ENCODE peak calls at places on chromosomes 12 and 14, in eight cellular contexts. K, E, X, V, B, W, P and C are unnamed samples.

GRCh38 chr12:19223018-19223417 is 93.5 kb downstream of the PLEKHA5 start:
- DNase-seq in K (no peak), E (no peak), X (no peak), V (no peak), B (no peak), W (no peak), P (no peak), C (no peak)

GRCh38 chr14:70943838-70944237 is 36.6 kb downstream of the PCNX1 start:
- DNase-seq in K (no peak), E (no peak), X (no peak), V (no peak), B (no peak), W (no peak), P (no peak), C (no peak)

GRCh38 chr14:76872796-76873432 is 46.7 kb downstream of the LRRC74A start:
- DNase-seq in K (no peak), E (no peak), X (peak), V (peak), B (peak), W (no peak), P (peak), C (no peak)

GRCh38 chr12:100348657-100349454 is 8.0 kb upstream of the SLC17A8 start:
- DNase-seq in K (no peak), E (no peak), X (peak), V (peak), B (peak), W (no peak), P (no peak), C (peak)

GRCh38 chr12:13603951-13604350 is 377.5 kb downstream of the GRIN2B start:
- DNase-seq in K (no peak), E (no peak), X (no peak), V (no peak), B (no peak), W (no peak), P (no peak), C (no peak)

GRCh38 chr12:12214635-12215131 is 52.2 kb downstream of the LRP6 start:
- DNase-seq in K (no peak), E (no peak), X (no peak), V (peak), B (peak), W (no peak), P (no peak), C (no peak)

GRCh38 chr14:91149462-91149861 is 35.6 kb downstream of the DGLUCY start:
- DNase-seq in K (peak), E (peak), X (peak), V (peak), B (peak), W (peak), P (peak), C (peak)

GRCh38 chr12:132327351-132328171 is 1.8 kb downstream of the GALNT9 start:
- DNase-seq in K (peak), E (peak), X (peak), V (peak), B (peak), W (peak), P (no peak), C (peak)

GRCh38 chr12:102567031-102567985 is 86.9 kb upstream of the IGF1 start:
- DNase-seq in K (peak), E (peak), X (peak), V (peak), B (peak), W (peak), P (no peak), C (peak)

GRCh38 chr14:39015360-39015961 is 87.6 kb downstream of the SEC23A start:
- DNase-seq in K (peak), E (no peak), X (peak), V (peak), B (peak), W (no peak), P (peak), C (peak)

GRCh38 chr12:128382946-128383739 is 116.2 kb downstream of the TMEM132C start:
- DNase-seq in K (no peak), E (no peak), X (no peak), V (no peak), B (no peak), W (no peak), P (no peak), C (no peak)

GRCh38 chr12:70353780-70354640 is 12.1 kb upstream of the KCNMB4 start:
- DNase-seq in K (no peak), E (no peak), X (no peak), V (no peak), B (no peak), W (no peak), P (no peak), C (no peak)

GRCh38 chr12:82740129-82741000 is 53.7 kb downstream of the TMTC2 start:
- DNase-seq in K (peak), E (no peak), X (peak), V (peak), B (peak), W (no peak), P (no peak), C (peak)

DNA sequence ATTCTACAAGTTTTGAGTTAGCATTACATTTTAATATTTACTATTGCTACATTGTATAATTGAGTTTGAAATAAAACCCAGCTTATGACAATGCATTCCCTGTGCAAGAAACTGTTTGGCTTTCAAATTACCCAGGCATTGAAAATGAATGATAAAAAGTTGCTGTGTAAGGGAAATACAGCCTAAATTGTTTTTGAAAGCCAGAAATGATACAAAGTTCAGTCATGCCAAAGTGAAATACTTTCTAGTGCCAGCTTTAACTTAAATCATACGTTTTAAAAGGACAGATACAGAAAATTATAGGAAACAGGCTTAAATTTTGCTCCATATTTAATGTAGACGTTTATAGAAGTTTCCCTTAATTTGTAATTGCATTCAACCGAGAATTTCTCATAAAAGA is 2.8 kb downstream of the MGAT2 start:
- DNase-seq in K (no peak), E (no peak), X (no peak), V (no peak), B (no peak), W (no peak), P (no peak), C (no peak)
- H3K4me3 ChIP-seq in K (no peak), E (peak), X (peak), V (peak), B (no peak), W (peak), P (no peak), C (peak)

GRCh38 chr14:92877757-92878431 is 45.1 kb upstream of the CHGA start:
- DNase-seq in K (no peak), E (no peak), X (peak), V (no peak), B (no peak), W (no peak), P (peak), C (no peak)

GRCh38 chr14:92883066-92883465 is 39.9 kb upstream of the CHGA start:
- DNase-seq in K (no peak), E (no peak), X (no peak), V (no peak), B (no peak), W (no peak), P (no peak), C (no peak)

GRCh38 chr14:92880351-92880750 is 42.6 kb upstream of the CHGA start:
- DNase-seq in K (no peak), E (no peak), X (no peak), V (no peak), B (no peak), W (no peak), P (no peak), C (no peak)

GRCh38 chr14:92884410-92884809 is 38.5 kb upstream of the CHGA start:
- DNase-seq in K (no peak), E (no peak), X (no peak), V (no peak), B (no peak), W (no peak), P (no peak), C (no peak)

GRCh38 chr14:92880851-92881250 is 42.1 kb upstream of the CHGA start:
- DNase-seq in K (peak), E (no peak), X (peak), V (peak), B (peak), W (peak), P (no peak), C (no peak)
- TF ChIP-seq CTCF in K (peak), E (peak), X (peak), V (no peak), B (no peak), W (peak), P (peak), C (no peak)

GRCh38 chr12:123075591-123076171 is 75.2 kb downstream of the PITPNM2 start:
- DNase-seq in K (no peak), E (no peak), X (no peak), V (no peak), B (no peak), W (no peak), P (no peak), C (no peak)
- H3K4me3 ChIP-seq in K (no peak), E (no peak), X (no peak), V (no peak), B (no peak), W (no peak), P (no peak), C (no peak)

DNA sequence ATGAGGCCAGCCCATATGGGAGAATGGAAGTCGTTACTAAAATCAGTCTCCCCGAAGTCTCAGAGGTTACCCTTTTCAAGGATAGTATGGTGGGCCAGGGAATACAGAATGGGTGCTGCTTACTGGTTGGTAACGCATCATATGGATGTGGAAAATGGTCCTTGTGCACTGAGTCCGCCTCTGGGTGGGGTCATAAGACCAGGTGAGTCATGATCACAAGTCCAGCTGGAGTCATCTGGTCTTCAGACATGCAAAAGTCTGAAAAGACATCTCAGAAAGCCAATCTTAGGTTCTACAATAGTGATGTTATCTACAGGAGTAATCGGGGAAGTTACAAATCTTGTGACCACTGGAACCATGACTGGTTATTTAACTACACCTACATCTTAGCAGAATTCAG is 71.9 kb upstream of the TCL1B start:
- DNase-seq in K (no peak), E (no peak), X (peak), V (no peak), B (no peak), W (no peak), P (no peak), C (no peak)
- TF ChIP-seq CTCF in K (no peak), E (no peak), X (no peak), V (no peak), B (no peak), W (no peak), P (no peak), C (no peak)

GRCh38 chr14:58297762-58298476 is 436 bp upstream of the ARID4A start:
- DNase-seq in K (peak), E (peak), X (peak), V (peak), B (peak), W (peak), P (peak), C (peak)

GRCh38 chr14:58298477-58298879 is at the start of gene ARID4A:
- DNase-seq in K (no peak), E (no peak), X (no peak), V (no peak), B (no peak), W (no peak), P (no peak), C (no peak)

GRCh38 chr14:58299665-58300202 is 1.4 kb downstream of the ARID4A start:
- DNase-seq in K (no peak), E (no peak), X (peak), V (no peak), B (no peak), W (no peak), P (no peak), C (no peak)

GRCh38 chr14:58298880-58299664 is 717 bp downstream of the ARID4A start:
- DNase-seq in K (no peak), E (no peak), X (no peak), V (no peak), B (no peak), W (no peak), P (peak), C (no peak)

DNA sequence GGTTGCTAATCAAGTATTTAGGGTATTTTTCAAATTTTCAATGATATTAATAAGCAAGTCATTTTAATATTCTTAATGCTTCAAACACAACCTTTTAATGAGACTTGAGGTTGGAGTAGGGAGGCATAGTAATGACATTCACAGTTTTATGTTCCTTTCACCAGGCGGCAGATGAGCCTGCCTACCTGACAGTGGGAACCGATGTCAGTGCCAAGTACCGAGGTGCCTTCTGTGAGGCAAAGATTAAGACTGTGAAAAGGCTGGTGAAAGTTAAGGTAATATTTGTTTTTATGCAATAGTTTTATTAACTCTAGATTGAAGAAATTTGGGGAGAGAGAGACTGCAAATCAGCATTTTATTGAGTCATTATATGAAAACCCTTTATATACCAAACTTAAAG is 3.1 kb downstream of the ARID4A start:
- DNase-seq in K (no peak), E (no peak), X (no peak), V (no peak), B (no peak), W (no peak), P (no peak), C (no peak)
- H3K4me3 ChIP-seq in K (no peak), E (no peak), X (no peak), V (no peak), B (no peak), W (no peak), P (no peak), C (no peak)

GRCh38 chr14:42961509-42961908 is 1354.8 kb downstream of the LRFN5 start:
- DNase-seq in K (no peak), E (no peak), X (no peak), V (peak), B (no peak), W (no peak), P (no peak), C (no peak)

GRCh38 chr14:42965512-42965911 is 1358.8 kb downstream of the LRFN5 start:
- DNase-seq in K (no peak), E (no peak), X (no peak), V (no peak), B (no peak), W (no peak), P (no peak), C (no peak)
- TF ChIP-seq CTCF in K (no peak), E (no peak), X (no peak), V (no peak), B (no peak), W (no peak), P (no peak), C (no peak)

DNA sequence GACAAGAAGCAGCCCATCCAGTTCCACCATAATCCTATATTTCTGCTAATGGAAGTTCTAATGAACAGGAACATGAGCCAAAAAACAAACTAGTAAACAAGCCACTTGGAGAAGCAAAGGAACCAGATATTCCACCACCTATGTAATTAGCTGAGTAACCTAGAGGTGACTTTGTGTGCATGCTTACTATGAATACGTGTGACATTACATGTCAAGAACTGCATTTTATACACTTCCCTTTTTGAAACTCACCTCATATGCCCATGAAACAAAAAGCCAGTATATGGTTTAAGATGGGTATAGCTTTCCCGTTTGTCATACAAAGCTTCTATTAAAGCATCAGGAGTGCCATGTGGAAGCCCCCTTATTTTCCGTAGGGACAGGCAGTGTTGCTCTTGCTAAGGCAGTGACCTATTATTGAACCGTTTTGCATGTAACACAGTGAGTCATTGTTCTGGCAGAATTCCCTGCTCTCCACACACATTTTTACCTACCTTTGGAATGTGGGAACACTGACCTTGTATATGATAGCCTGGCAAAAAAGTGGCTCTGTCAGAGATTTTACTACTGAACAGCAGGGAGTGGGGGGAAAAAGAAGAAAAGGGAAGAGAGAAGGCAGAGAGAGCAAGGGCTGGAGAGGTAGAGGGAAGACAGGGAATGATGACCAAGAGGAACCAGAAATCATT is 34.8 kb upstream of the FRMD6 start:
- DNase-seq in K (peak), E (peak), X (peak), V (peak), B (peak), W (peak), P (peak), C (peak)
- H3K4me3 ChIP-seq in K (no peak), E (no peak), X (no peak), V (no peak), B (no peak), W (no peak), P (no peak), C (no peak)